ENCODE peak calls at places on chromosomes 2 and 18, in eight cellular contexts. T is A549, H is HL-60, N is adrenal gland, P is cardiac muscle cell, M is AG04450, J is fibroblast of mammary gland, X is GM12865. B is an unnamed sample.

GRCh38 chr2:174977364-174977763 is 27.8 kb downstream of the CHN1 start:
- DNase-seq in T (no peak), H (peak), N (no peak), P (no peak), M (no peak), J (no peak), X (no peak), B (no peak)

GRCh38 chr2:106843910-106844250 is 42.1 kb downstream of the ST6GAL2 start:
- DNase-seq in T (no peak), H (no peak), N (no peak), P (no peak), M (no peak), J (no peak), X (no peak), B (peak)

GRCh38 chr2:228689049-228689448 is 507.6 kb upstream of the SPHKAP start:
- DNase-seq in T (peak), H (no peak), N (no peak), P (peak), M (no peak), J (peak), X (no peak), B (no peak)

GRCh38 chr2:12424820-12425219 is 291.9 kb upstream of the TRIB2 start:
- DNase-seq in T (no peak), H (no peak), N (peak), P (peak), M (no peak), J (peak), X (no peak), B (no peak)

GRCh38 chr2:128348505-128349065 is 29.9 kb upstream of the HS6ST1 start:
- DNase-seq in T (no peak), H (no peak), N (no peak), P (no peak), M (no peak), J (no peak), X (no peak), B (no peak)

GRCh38 chr2:75709297-75709696 is 1.4 kb downstream of the GCFC2 start:
- DNase-seq in T (no peak), H (no peak), N (no peak), P (no peak), M (no peak), J (peak), X (peak), B (no peak)

GRCh38 chr2:142037744-142038143 is 93.1 kb downstream of the LRP1B start:
- DNase-seq in T (peak), H (no peak), N (no peak), P (no peak), M (no peak), J (no peak), X (no peak), B (no peak)

GRCh38 chr2:164479460-164479859 is 141.8 kb downstream of the GRB14 start:
- DNase-seq in T (peak), H (no peak), N (peak), P (peak), M (no peak), J (peak), X (no peak), B (peak)

GRCh38 chr2:9191044-9191481 is 15.5 kb upstream of the ASAP2 start:
- DNase-seq in T (peak), H (no peak), N (peak), P (peak), M (peak), J (peak), X (no peak), B (no peak)

GRCh38 chr18:54888933-54889332 is 60.7 kb downstream of the RAB27B start:
- DNase-seq in T (no peak), H (no peak), N (no peak), P (peak), M (peak), J (peak), X (no peak), B (no peak)

GRCh38 chr2:85319811-85320210 is 8.0 kb downstream of the TGOLN2 start:
- DNase-seq in T (no peak), H (peak), N (no peak), P (no peak), M (no peak), J (no peak), X (no peak), B (no peak)

GRCh38 chr2:85326406-85326945 is 1.3 kb downstream of the TGOLN2 start:
- DNase-seq in T (no peak), H (peak), N (no peak), P (peak), M (no peak), J (peak), X (peak), B (peak)

GRCh38 chr2:85324639-85325465 is 2.9 kb downstream of the TGOLN2 start:
- DNase-seq in T (no peak), H (no peak), N (no peak), P (peak), M (no peak), J (peak), X (no peak), B (no peak)

GRCh38 chr2:85325466-85325811 is 2.4 kb downstream of the TGOLN2 start:
- DNase-seq in T (no peak), H (no peak), N (no peak), P (peak), M (no peak), J (no peak), X (no peak), B (no peak)

GRCh38 chr2:85323351-85323987 is 4.3 kb downstream of the TGOLN2 start:
- DNase-seq in T (no peak), H (no peak), N (no peak), P (no peak), M (no peak), J (no peak), X (no peak), B (no peak)
- H3K4me3 ChIP-seq in T (no peak), H (no peak), N (no peak), P (no peak), M (no peak), J (no peak), X (no peak), B (no peak)

GRCh38 chr2:120435671-120436459 is 89.9 kb downstream of the INHBB start:
- DNase-seq in T (no peak), H (no peak), N (peak), P (no peak), M (no peak), J (no peak), X (no peak), B (no peak)
- H3K4me3 ChIP-seq in T (no peak), H (no peak), N (no peak), P (no peak), M (no peak), J (no peak), X (no peak), B (no peak)

GRCh38 chr2:176107731-176108181 is 676 bp downstream of the HOXD11 start:
- DNase-seq in T (no peak), H (no peak), N (no peak), P (no peak), M (no peak), J (no peak), X (no peak), B (no peak)
- H3K4me3 ChIP-seq in T (peak), H (no peak), N (no peak), P (no peak), M (no peak), J (no peak), X (no peak), B (no peak)

DNA sequence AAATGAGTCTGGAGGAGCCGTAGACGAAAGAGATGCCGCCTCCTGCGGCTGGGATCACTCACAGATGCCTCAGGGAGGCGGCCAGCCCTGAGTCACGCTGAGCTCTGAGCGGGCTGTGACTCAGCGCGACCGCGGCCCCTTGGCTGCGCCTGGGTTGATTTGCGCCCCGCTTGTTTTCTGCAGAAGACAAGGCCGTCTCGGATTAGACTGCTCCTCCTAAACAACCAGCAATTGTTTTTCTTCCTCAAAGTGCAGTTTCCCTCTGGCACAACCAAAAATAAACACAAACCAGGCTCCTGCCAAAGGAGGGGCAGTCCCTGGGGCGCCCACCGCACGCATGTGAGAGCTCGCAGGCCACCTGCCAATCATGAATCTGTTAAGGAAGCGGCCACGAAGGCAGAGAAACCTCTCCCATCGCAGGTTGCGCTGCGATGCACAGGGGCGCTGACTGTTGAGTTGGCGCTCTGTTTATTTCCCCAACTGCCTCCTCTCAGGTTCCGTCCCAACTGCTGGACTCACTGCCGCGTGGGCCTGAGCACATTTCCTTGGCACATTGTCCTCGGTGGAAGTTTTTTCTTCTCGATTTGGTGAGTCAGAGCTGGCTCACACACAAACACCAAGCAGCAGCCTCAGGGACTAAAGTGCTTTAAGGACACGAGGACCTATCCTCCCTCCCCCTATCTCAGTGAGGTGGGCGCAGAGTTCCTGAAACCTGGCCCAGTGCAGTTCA is 85.2 kb upstream of the NDUFV2 start:
- DNase-seq in T (peak), H (peak), N (peak), P (peak), M (peak), J (peak), X (peak), B (no peak)
- H3K4me3 ChIP-seq in T (peak), H (no peak), N (no peak), P (no peak), M (peak), J (peak), X (peak), B (no peak)

DNA sequence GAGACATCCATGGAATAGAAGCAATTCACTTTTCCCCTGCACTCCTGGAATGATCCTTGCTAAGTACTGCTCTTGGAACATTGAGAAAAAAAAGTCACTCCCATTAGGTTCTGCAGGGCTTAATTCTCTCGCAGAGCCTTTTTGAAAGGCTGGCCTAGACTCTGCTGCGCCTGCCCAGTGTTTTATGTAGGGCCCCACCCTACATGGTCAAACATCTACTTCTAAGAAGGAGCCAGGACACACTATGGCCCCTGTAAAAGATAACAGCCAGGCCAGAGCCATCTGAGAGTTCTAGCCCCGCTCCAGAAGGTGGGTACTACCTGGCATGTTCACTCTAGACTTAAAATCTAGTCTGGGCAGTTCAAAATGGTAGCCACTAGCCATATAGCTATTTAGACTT is 30.6 kb upstream of the NPAS2 start:
- DNase-seq in T (no peak), H (no peak), N (no peak), P (no peak), M (no peak), J (no peak), X (no peak), B (no peak)
- H3K4me3 ChIP-seq in T (no peak), H (no peak), N (no peak), P (no peak), M (no peak), J (no peak), X (no peak), B (no peak)